ENCODE peak calls at places on chromosomes 3 and 15, in ten cellular contexts. One of them, this sample, is unnamed.

GRCh38 chr3:138479355-138479964 is 45.0 kb downstream of the ESYT3 start:
- DNase-seq in GM04503: no peak
- DNase-seq in germinal center: peak
- DNase-seq in RPMI8226: peak
- DNase-seq in fibroblast of pulmonary artery: peak
- DNase-seq in activated CD8-positive, alpha-beta memory T cell treated with anti-CD3 and anti-CD28 coated beads for 1 hour: no peak
- DNase-seq in lung: no peak
- DNase-seq in Kasumi-1: peak
- DNase-seq in NCI-H774: peak
- DNase-seq in GM13976: peak
- DNase-seq in this sample: peak

GRCh38 chr3:14761121-14761672 is 57.6 kb upstream of the FGD5 start:
- DNase-seq in GM04503: no peak
- DNase-seq in germinal center: no peak
- DNase-seq in RPMI8226: no peak
- DNase-seq in fibroblast of pulmonary artery: no peak
- DNase-seq in activated CD8-positive, alpha-beta memory T cell treated with anti-CD3 and anti-CD28 coated beads for 1 hour: no peak
- DNase-seq in lung: no peak
- DNase-seq in Kasumi-1: peak
- DNase-seq in NCI-H774: no peak
- DNase-seq in GM13976: no peak
- DNase-seq in this sample: no peak

GRCh38 chr3:165642761-165643432 is 194.3 kb downstream of the BCHE start:
- DNase-seq in GM04503: peak
- DNase-seq in germinal center: no peak
- DNase-seq in RPMI8226: peak
- DNase-seq in fibroblast of pulmonary artery: peak
- DNase-seq in activated CD8-positive, alpha-beta memory T cell treated with anti-CD3 and anti-CD28 coated beads for 1 hour: no peak
- DNase-seq in lung: peak
- DNase-seq in Kasumi-1: peak
- DNase-seq in NCI-H774: peak
- DNase-seq in GM13976: no peak
- DNase-seq in this sample: no peak

GRCh38 chr15:51260262-51260661 is 78.1 kb downstream of the CYP19A1 start:
- DNase-seq in GM04503: peak
- DNase-seq in germinal center: no peak
- DNase-seq in RPMI8226: no peak
- DNase-seq in fibroblast of pulmonary artery: peak
- DNase-seq in activated CD8-positive, alpha-beta memory T cell treated with anti-CD3 and anti-CD28 coated beads for 1 hour: no peak
- DNase-seq in lung: no peak
- DNase-seq in Kasumi-1: no peak
- DNase-seq in NCI-H774: no peak
- DNase-seq in GM13976: no peak
- DNase-seq in this sample: no peak

GRCh38 chr3:158909870-158910269 is 108.0 kb downstream of the MFSD1 start:
- DNase-seq in GM04503: peak
- DNase-seq in germinal center: no peak
- DNase-seq in RPMI8226: no peak
- DNase-seq in fibroblast of pulmonary artery: no peak
- DNase-seq in activated CD8-positive, alpha-beta memory T cell treated with anti-CD3 and anti-CD28 coated beads for 1 hour: no peak
- DNase-seq in lung: no peak
- DNase-seq in Kasumi-1: no peak
- DNase-seq in NCI-H774: no peak
- DNase-seq in GM13976: no peak
- DNase-seq in this sample: no peak

GRCh38 chr3:129122697-129123055 is 1.1 kb upstream of the RAB43 start:
- DNase-seq in GM04503: no peak
- DNase-seq in germinal center: peak
- DNase-seq in RPMI8226: peak
- DNase-seq in fibroblast of pulmonary artery: no peak
- DNase-seq in activated CD8-positive, alpha-beta memory T cell treated with anti-CD3 and anti-CD28 coated beads for 1 hour: no peak
- DNase-seq in lung: no peak
- DNase-seq in Kasumi-1: no peak
- DNase-seq in NCI-H774: no peak
- DNase-seq in GM13976: no peak
- DNase-seq in this sample: peak

GRCh38 chr3:159787794-159788205 is 200.8 kb upstream of the IL12A start:
- DNase-seq in GM04503: no peak
- DNase-seq in germinal center: no peak
- DNase-seq in RPMI8226: no peak
- DNase-seq in fibroblast of pulmonary artery: peak
- DNase-seq in activated CD8-positive, alpha-beta memory T cell treated with anti-CD3 and anti-CD28 coated beads for 1 hour: no peak
- DNase-seq in lung: no peak
- DNase-seq in Kasumi-1: no peak
- DNase-seq in NCI-H774: no peak
- DNase-seq in GM13976: no peak
- DNase-seq in this sample: no peak

GRCh38 chr3:126782554-126782953 is 78.5 kb downstream of the CHCHD6 start:
- DNase-seq in GM04503: peak
- DNase-seq in germinal center: no peak
- DNase-seq in RPMI8226: no peak
- DNase-seq in fibroblast of pulmonary artery: peak
- DNase-seq in activated CD8-positive, alpha-beta memory T cell treated with anti-CD3 and anti-CD28 coated beads for 1 hour: no peak
- DNase-seq in lung: peak
- DNase-seq in Kasumi-1: no peak
- DNase-seq in NCI-H774: no peak
- DNase-seq in GM13976: no peak
- DNase-seq in this sample: no peak

GRCh38 chr3:96319176-96319575 is 495.2 kb upstream of the EPHA6 start:
- DNase-seq in GM04503: no peak
- DNase-seq in germinal center: no peak
- DNase-seq in RPMI8226: no peak
- DNase-seq in fibroblast of pulmonary artery: no peak
- DNase-seq in activated CD8-positive, alpha-beta memory T cell treated with anti-CD3 and anti-CD28 coated beads for 1 hour: no peak
- DNase-seq in lung: no peak
- DNase-seq in Kasumi-1: no peak
- DNase-seq in NCI-H774: no peak
- DNase-seq in GM13976: no peak
- DNase-seq in this sample: no peak

GRCh38 chr3:54781728-54782127 is 146.1 kb downstream of the LRTM1 start:
- DNase-seq in GM04503: no peak
- DNase-seq in germinal center: no peak
- DNase-seq in RPMI8226: peak
- DNase-seq in fibroblast of pulmonary artery: no peak
- DNase-seq in activated CD8-positive, alpha-beta memory T cell treated with anti-CD3 and anti-CD28 coated beads for 1 hour: no peak
- DNase-seq in lung: no peak
- DNase-seq in Kasumi-1: no peak
- DNase-seq in NCI-H774: no peak
- DNase-seq in GM13976: no peak
- DNase-seq in this sample: no peak

GRCh38 chr3:100720423-100720822 is 11.1 kb downstream of the TFG start:
- DNase-seq in GM04503: no peak
- DNase-seq in germinal center: no peak
- DNase-seq in RPMI8226: no peak
- DNase-seq in fibroblast of pulmonary artery: no peak
- DNase-seq in activated CD8-positive, alpha-beta memory T cell treated with anti-CD3 and anti-CD28 coated beads for 1 hour: no peak
- DNase-seq in lung: no peak
- DNase-seq in Kasumi-1: no peak
- DNase-seq in NCI-H774: no peak
- DNase-seq in GM13976: no peak
- DNase-seq in this sample: no peak

GRCh38 chr3:36372534-36372935 is 7.8 kb upstream of the STAC start:
- DNase-seq in GM04503: no peak
- DNase-seq in germinal center: no peak
- DNase-seq in RPMI8226: no peak
- DNase-seq in fibroblast of pulmonary artery: peak
- DNase-seq in activated CD8-positive, alpha-beta memory T cell treated with anti-CD3 and anti-CD28 coated beads for 1 hour: no peak
- DNase-seq in lung: no peak
- DNase-seq in Kasumi-1: no peak
- DNase-seq in NCI-H774: no peak
- DNase-seq in GM13976: no peak
- DNase-seq in this sample: no peak

GRCh38 chr15:89578146-89578545 is 2.9 kb downstream of the TICRR start:
- DNase-seq in GM04503: no peak
- DNase-seq in germinal center: no peak
- DNase-seq in RPMI8226: no peak
- DNase-seq in fibroblast of pulmonary artery: no peak
- DNase-seq in activated CD8-positive, alpha-beta memory T cell treated with anti-CD3 and anti-CD28 coated beads for 1 hour: no peak
- DNase-seq in lung: no peak
- DNase-seq in Kasumi-1: no peak
- DNase-seq in NCI-H774: no peak
- DNase-seq in GM13976: no peak
- DNase-seq in this sample: no peak

GRCh38 chr3:117526485-117527079 is 817.0 kb downstream of the TUSC7 start:
- DNase-seq in GM04503: no peak
- DNase-seq in germinal center: peak
- DNase-seq in RPMI8226: peak
- DNase-seq in fibroblast of pulmonary artery: peak
- DNase-seq in activated CD8-positive, alpha-beta memory T cell treated with anti-CD3 and anti-CD28 coated beads for 1 hour: no peak
- DNase-seq in lung: peak
- DNase-seq in Kasumi-1: peak
- DNase-seq in NCI-H774: no peak
- DNase-seq in GM13976: no peak
- DNase-seq in this sample: peak

GRCh38 chr3:186596568-186597287 is 16.1 kb upstream of the AHSG start:
- DNase-seq in GM04503: no peak
- DNase-seq in germinal center: no peak
- DNase-seq in RPMI8226: no peak
- DNase-seq in fibroblast of pulmonary artery: peak
- DNase-seq in activated CD8-positive, alpha-beta memory T cell treated with anti-CD3 and anti-CD28 coated beads for 1 hour: no peak
- DNase-seq in lung: peak
- DNase-seq in Kasumi-1: no peak
- DNase-seq in NCI-H774: no peak
- DNase-seq in GM13976: no peak
- DNase-seq in this sample: no peak

GRCh38 chr15:89356634-89357298 is 22.1 kb upstream of the POLG start:
- DNase-seq in GM04503: no peak
- DNase-seq in germinal center: no peak
- DNase-seq in RPMI8226: peak
- DNase-seq in fibroblast of pulmonary artery: no peak
- DNase-seq in activated CD8-positive, alpha-beta memory T cell treated with anti-CD3 and anti-CD28 coated beads for 1 hour: no peak
- DNase-seq in lung: no peak
- DNase-seq in Kasumi-1: peak
- DNase-seq in NCI-H774: peak
- DNase-seq in GM13976: no peak
- DNase-seq in this sample: peak

GRCh38 chr3:84318273-84318809 is 640.4 kb upstream of the CADM2 start:
- DNase-seq in GM04503: no peak
- DNase-seq in germinal center: no peak
- DNase-seq in RPMI8226: no peak
- DNase-seq in fibroblast of pulmonary artery: no peak
- DNase-seq in activated CD8-positive, alpha-beta memory T cell treated with anti-CD3 and anti-CD28 coated beads for 1 hour: no peak
- DNase-seq in lung: no peak
- DNase-seq in Kasumi-1: no peak
- DNase-seq in NCI-H774: no peak
- DNase-seq in GM13976: no peak
- DNase-seq in this sample: no peak

GRCh38 chr3:14525685-14526631 is 14.2 kb downstream of the GRIP2 start:
- DNase-seq in GM04503: peak
- DNase-seq in germinal center: no peak
- DNase-seq in RPMI8226: peak
- DNase-seq in fibroblast of pulmonary artery: peak
- DNase-seq in activated CD8-positive, alpha-beta memory T cell treated with anti-CD3 and anti-CD28 coated beads for 1 hour: no peak
- DNase-seq in lung: no peak
- DNase-seq in Kasumi-1: no peak
- DNase-seq in NCI-H774: no peak
- DNase-seq in GM13976: no peak
- DNase-seq in this sample: no peak

GRCh38 chr3:121995190-121996137 is 26.6 kb downstream of the ILDR1 start:
- DNase-seq in GM04503: peak
- DNase-seq in germinal center: peak
- DNase-seq in RPMI8226: peak
- DNase-seq in fibroblast of pulmonary artery: peak
- DNase-seq in activated CD8-positive, alpha-beta memory T cell treated with anti-CD3 and anti-CD28 coated beads for 1 hour: no peak
- DNase-seq in lung: peak
- DNase-seq in Kasumi-1: peak
- DNase-seq in NCI-H774: no peak
- DNase-seq in GM13976: no peak
- DNase-seq in this sample: peak

GRCh38 chr3:109334572-109334971 is 2.8 kb downstream of the DPPA4 start:
- DNase-seq in GM04503: no peak
- DNase-seq in germinal center: no peak
- DNase-seq in RPMI8226: no peak
- DNase-seq in fibroblast of pulmonary artery: no peak
- DNase-seq in activated CD8-positive, alpha-beta memory T cell treated with anti-CD3 and anti-CD28 coated beads for 1 hour: no peak
- DNase-seq in lung: no peak
- DNase-seq in Kasumi-1: no peak
- DNase-seq in NCI-H774: no peak
- DNase-seq in GM13976: no peak
- DNase-seq in this sample: no peak

This sample was measured in NAMALWA.